ENCODE peak calls at places on chromosome 10, in seven cellular contexts. D is activated T-helper 1 cell treated with anti-CD3 and anti-CD28 coated beads, Interleukin-12 subunit alpha, Interleukin-12 subunit beta, Interleukin-2, Interleukin-4 antibody, amounts not matched to agents 30 ng/mL and 10 ng/mL and 1 ng/mL, durations not matched to agents 14 hours and 24 hours and 36 hours; Y is transverse colon; K is activated CD4-positive, alpha-beta T cell treated with anti-CD3 and anti-CD28 coated beads, Interleukin-2, amount 50 U/mL, for 1 hour; V is stimulated activated CD8-positive, alpha-beta memory T cell treated with anti-CD3 and anti-CD28 coated beads, Interleukin-15, amount 100 ng/mL, for 24 hours; Q is cortex of kidney; X is NCI-H1436. O is an unnamed sample.

GRCh38 chr10:44180321-44181154 is 204.4 kb downstream of the CXCL12 start:
- DNase-seq in D (no peak), Y (no peak), K (no peak), V (no peak), Q (no peak), X (no peak), O (peak; percentile 99)

GRCh38 chr10:72875250-72876055 is 18.1 kb upstream of the OIT3 start:
- DNase-seq in D (no peak), Y (no peak), K (no peak), V (no peak), Q (no peak), X (peak; percentile 6), O (peak; percentile 13)

GRCh38 chr10:88913803-88914202 is 33.8 kb downstream of the STAMBPL1 start:
- DNase-seq in D (no peak), Y (no peak), K (no peak), V (no peak), Q (no peak), X (no peak), O (no peak)

GRCh38 chr10:15433850-15434537 is 62.9 kb upstream of the FAM171A1 start:
- DNase-seq in D (no peak), Y (no peak), K (peak; percentile 3), V (no peak), Q (no peak), X (peak; percentile 27), O (peak; percentile 60)

GRCh38 chr10:67539312-67539711 is 156.7 kb downstream of the CTNNA3 start:
- DNase-seq in D (no peak), Y (no peak), K (no peak), V (no peak), Q (no peak), X (no peak), O (no peak)

GRCh38 chr10:11691319-11691755 is 50.8 kb upstream of the ECHDC3 start:
- DNase-seq in D (no peak), Y (no peak), K (no peak), V (no peak), Q (no peak), X (no peak), O (no peak)

GRCh38 chr10:95447733-95448132 is 113.4 kb downstream of the SORBS1 start:
- DNase-seq in D (no peak), Y (no peak), K (no peak), V (no peak), Q (no peak), X (no peak), O (peak; percentile 48)

GRCh38 chr10:113030453-113030852 is 80.4 kb downstream of the TCF7L2 start:
- DNase-seq in D (no peak), Y (no peak), K (no peak), V (no peak), Q (no peak), X (no peak), O (peak; percentile 24)

GRCh38 chr10:51524041-51524440 is 175.4 kb downstream of the CSTF2T start:
- DNase-seq in D (no peak), Y (no peak), K (no peak), V (no peak), Q (no peak), X (no peak), O (no peak)

GRCh38 chr10:35949820-35950219 is 307.7 kb upstream of the FZD8 start:
- DNase-seq in D (no peak), Y (no peak), K (no peak), V (no peak), Q (no peak), X (no peak), O (no peak)

GRCh38 chr10:131689954-131690669 is 210.7 kb upstream of the PPP2R2D start:
- DNase-seq in D (no peak), Y (no peak), K (no peak), V (no peak), Q (no peak), X (no peak), O (no peak)

GRCh38 chr10:104069610-104070009 is 16.1 kb downstream of the COL17A1 start:
- DNase-seq in D (no peak), Y (peak; percentile 31), K (no peak), V (no peak), Q (no peak), X (no peak), O (no peak)

GRCh38 chr10:5570007-5570655 is 45.4 kb downstream of the CALML3 start:
- DNase-seq in D (no peak), Y (no peak), K (no peak), V (no peak), Q (no peak), X (no peak), O (no peak)

GRCh38 chr10:62022830-62023229 is 121.3 kb downstream of the ARID5B start:
- DNase-seq in D (no peak), Y (no peak), K (no peak), V (no peak), Q (no peak), X (no peak), O (no peak)